ENCODE peak calls at places on chromosomes 3 and 15, in nine cellular contexts. One of them, this sample, is unnamed.

GRCh38 chr3:142963266-142964149 is at the start of gene PAQR9:
- DNase-seq in substantia nigra: no peak
- DNase-seq in fibroblast of lung: no peak
- DNase-seq in RWPE1: peak; percentile 23
- DNase-seq in lung: no peak
- DNase-seq in osteoblast: peak; percentile 91
- DNase-seq in A549: peak; percentile 44
- DNase-seq in effector memory CD4-positive, alpha-beta T cell: no peak
- DNase-seq in lower lobe of right lung: no peak
- DNase-seq in this sample: no peak

GRCh38 chr3:132595036-132595435 is 2.0 kb upstream of the ACKR4 start:
- DNase-seq in substantia nigra: no peak
- DNase-seq in fibroblast of lung: peak; percentile 9
- DNase-seq in RWPE1: no peak
- DNase-seq in lung: no peak
- DNase-seq in osteoblast: no peak
- DNase-seq in A549: no peak
- DNase-seq in effector memory CD4-positive, alpha-beta T cell: no peak
- DNase-seq in lower lobe of right lung: no peak
- DNase-seq in this sample: peak; percentile 1

GRCh38 chr3:189144645-189145044 is 27.1 kb upstream of the TPRG1 start:
- DNase-seq in substantia nigra: no peak
- DNase-seq in fibroblast of lung: peak; percentile 55
- DNase-seq in RWPE1: peak; percentile 30
- DNase-seq in lung: no peak
- DNase-seq in osteoblast: no peak
- DNase-seq in A549: peak; percentile 47
- DNase-seq in effector memory CD4-positive, alpha-beta T cell: peak; percentile 9
- DNase-seq in lower lobe of right lung: no peak
- DNase-seq in this sample: peak; percentile 56

GRCh38 chr3:178623666-178624255 is 87.5 kb downstream of the KCNMB2 start:
- DNase-seq in substantia nigra: no peak
- DNase-seq in fibroblast of lung: peak; percentile 18
- DNase-seq in RWPE1: peak; percentile 42
- DNase-seq in lung: no peak
- DNase-seq in osteoblast: peak; percentile 47
- DNase-seq in A549: no peak
- DNase-seq in effector memory CD4-positive, alpha-beta T cell: no peak
- DNase-seq in lower lobe of right lung: no peak
- DNase-seq in this sample: peak; percentile 11

GRCh38 chr3:88618121-88618645 is 468.4 kb downstream of the C3orf38 start:
- DNase-seq in substantia nigra: no peak
- DNase-seq in fibroblast of lung: no peak
- DNase-seq in RWPE1: no peak
- DNase-seq in lung: no peak
- DNase-seq in osteoblast: no peak
- DNase-seq in A549: no peak
- DNase-seq in effector memory CD4-positive, alpha-beta T cell: no peak
- DNase-seq in lower lobe of right lung: no peak
- DNase-seq in this sample: no peak

GRCh38 chr3:192831111-192831644 is 86.5 kb downstream of the MB21D2 start:
- DNase-seq in substantia nigra: no peak
- DNase-seq in fibroblast of lung: peak; percentile 91
- DNase-seq in RWPE1: no peak
- DNase-seq in lung: no peak
- DNase-seq in osteoblast: peak; percentile 80
- DNase-seq in A549: no peak
- DNase-seq in effector memory CD4-positive, alpha-beta T cell: no peak
- DNase-seq in lower lobe of right lung: no peak
- DNase-seq in this sample: peak; percentile 56

GRCh38 chr15:70507772-70508351 is 255.5 kb downstream of the UACA start:
- DNase-seq in substantia nigra: no peak
- DNase-seq in fibroblast of lung: peak; percentile 35
- DNase-seq in RWPE1: peak; percentile 63
- DNase-seq in lung: peak; percentile 58
- DNase-seq in osteoblast: peak; percentile 79
- DNase-seq in A549: peak; percentile 100
- DNase-seq in effector memory CD4-positive, alpha-beta T cell: no peak
- DNase-seq in lower lobe of right lung: peak; percentile 73
- DNase-seq in this sample: peak; percentile 97

GRCh38 chr3:58093573-58094195 is 85.5 kb downstream of the FLNB start:
- DNase-seq in substantia nigra: no peak
- DNase-seq in fibroblast of lung: peak; percentile 50
- DNase-seq in RWPE1: peak; percentile 57
- DNase-seq in lung: no peak
- DNase-seq in osteoblast: peak; percentile 87
- DNase-seq in A549: peak; percentile 52
- DNase-seq in effector memory CD4-positive, alpha-beta T cell: no peak
- DNase-seq in lower lobe of right lung: no peak
- DNase-seq in this sample: peak; percentile 67

GRCh38 chr3:59084598-59084997 is 34.8 kb upstream of the CFAP20DC start:
- DNase-seq in substantia nigra: no peak
- DNase-seq in fibroblast of lung: peak; percentile 16
- DNase-seq in RWPE1: peak; percentile 15
- DNase-seq in lung: no peak
- DNase-seq in osteoblast: no peak
- DNase-seq in A549: no peak
- DNase-seq in effector memory CD4-positive, alpha-beta T cell: no peak
- DNase-seq in lower lobe of right lung: no peak
- DNase-seq in this sample: no peak

GRCh38 chr3:72271215-72271614 is 486.3 kb upstream of the PROK2 start:
- DNase-seq in substantia nigra: no peak
- DNase-seq in fibroblast of lung: peak; percentile 9
- DNase-seq in RWPE1: no peak
- DNase-seq in lung: no peak
- DNase-seq in osteoblast: peak; percentile 53
- DNase-seq in A549: no peak
- DNase-seq in effector memory CD4-positive, alpha-beta T cell: no peak
- DNase-seq in lower lobe of right lung: no peak
- DNase-seq in this sample: no peak

GRCh38 chr3:36097180-36097579 is 283.1 kb upstream of the STAC start:
- DNase-seq in substantia nigra: no peak
- DNase-seq in fibroblast of lung: no peak
- DNase-seq in RWPE1: no peak
- DNase-seq in lung: no peak
- DNase-seq in osteoblast: no peak
- DNase-seq in A549: no peak
- DNase-seq in effector memory CD4-positive, alpha-beta T cell: no peak
- DNase-seq in lower lobe of right lung: no peak
- DNase-seq in this sample: no peak

GRCh38 chr3:127710473-127710941 is 37.8 kb downstream of the ABTB1 start:
- DNase-seq in substantia nigra: no peak
- DNase-seq in fibroblast of lung: no peak
- DNase-seq in RWPE1: peak; percentile 36
- DNase-seq in lung: no peak
- DNase-seq in osteoblast: no peak
- DNase-seq in A549: peak; percentile 47
- DNase-seq in effector memory CD4-positive, alpha-beta T cell: no peak
- DNase-seq in lower lobe of right lung: no peak
- DNase-seq in this sample: peak; percentile 81

GRCh38 chr3:113268917-113269316 is 57.6 kb downstream of the BOC start:
- DNase-seq in substantia nigra: no peak
- DNase-seq in fibroblast of lung: no peak
- DNase-seq in RWPE1: no peak
- DNase-seq in lung: no peak
- DNase-seq in osteoblast: no peak
- DNase-seq in A549: no peak
- DNase-seq in effector memory CD4-positive, alpha-beta T cell: no peak
- DNase-seq in lower lobe of right lung: no peak
- DNase-seq in this sample: no peak

GRCh38 chr15:67781907-67782559 is 43.3 kb upstream of the SKOR1 start:
- DNase-seq in substantia nigra: no peak
- DNase-seq in fibroblast of lung: no peak
- DNase-seq in RWPE1: no peak
- DNase-seq in lung: no peak
- DNase-seq in osteoblast: no peak
- DNase-seq in A549: no peak
- DNase-seq in effector memory CD4-positive, alpha-beta T cell: no peak
- DNase-seq in lower lobe of right lung: no peak
- DNase-seq in this sample: no peak

GRCh38 chr3:27943106-27943505 is 221.0 kb upstream of the EOMES start:
- DNase-seq in substantia nigra: no peak
- DNase-seq in fibroblast of lung: peak; percentile 12
- DNase-seq in RWPE1: peak; percentile 4
- DNase-seq in lung: no peak
- DNase-seq in osteoblast: no peak
- DNase-seq in A549: peak; percentile 36
- DNase-seq in effector memory CD4-positive, alpha-beta T cell: no peak
- DNase-seq in lower lobe of right lung: no peak
- DNase-seq in this sample: peak; percentile 55

DNA sequence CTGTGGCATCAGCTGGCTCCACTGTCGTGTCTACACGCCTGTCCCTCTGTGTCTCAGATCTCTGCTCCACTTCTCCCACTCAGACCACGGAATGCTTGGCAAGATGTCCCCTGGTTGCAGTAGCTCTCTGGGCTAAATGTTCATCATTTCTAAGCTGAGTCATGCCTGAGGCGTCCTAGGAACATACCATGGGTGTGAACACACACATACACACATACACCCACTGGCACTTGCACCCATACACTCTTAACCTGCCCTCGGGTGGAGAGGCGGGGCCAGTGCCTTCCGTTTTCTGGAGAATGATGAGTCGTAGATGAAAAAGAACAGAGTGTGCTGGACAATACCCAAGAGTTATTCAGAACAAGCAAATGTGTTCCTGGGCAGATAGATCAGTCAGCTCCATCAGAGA is 72.4 kb downstream of the SENP2 start:
- DNase-seq in substantia nigra: no peak
- DNase-seq in fibroblast of lung: peak; percentile 99
- DNase-seq in RWPE1: peak; percentile 92
- DNase-seq in lung: peak; percentile 62
- DNase-seq in osteoblast: peak; percentile 88
- DNase-seq in A549: peak; percentile 43
- DNase-seq in effector memory CD4-positive, alpha-beta T cell: no peak
- DNase-seq in lower lobe of right lung: no peak
- DNase-seq in this sample: peak; percentile 97
- H3K27ac ChIP-seq in substantia nigra: no peak overlapping the region
- H3K27ac ChIP-seq in fibroblast of lung: peak overlapping the region; percentile 79
- H3K27ac ChIP-seq in RWPE1: peak overlapping the region; percentile 97
- H3K27ac ChIP-seq in lung: peak overlapping the region; percentile 12
- H3K27ac ChIP-seq in osteoblast: peak overlapping the region; percentile 91
- H3K27ac ChIP-seq in A549: peak overlapping the region; percentile 52
- H3K27ac ChIP-seq in effector memory CD4-positive, alpha-beta T cell: no peak overlapping the region
- H3K27ac ChIP-seq in lower lobe of right lung: peak overlapping the region; percentile 76
- H3K27ac ChIP-seq in this sample: peak overlapping the region; percentile 64

GRCh38 chr15:40340740-40341400 is at the start of gene CCDC9B:
- DNase-seq in substantia nigra: peak; percentile 87
- DNase-seq in fibroblast of lung: peak; percentile 91
- DNase-seq in RWPE1: peak; percentile 92
- DNase-seq in lung: peak; percentile 92
- DNase-seq in osteoblast: peak; percentile 99
- DNase-seq in A549: peak; percentile 69
- DNase-seq in effector memory CD4-positive, alpha-beta T cell: no peak
- DNase-seq in lower lobe of right lung: peak; percentile 92
- DNase-seq in this sample: peak; percentile 93

GRCh38 chr15:40338041-40338657 is 2.6 kb downstream of the CCDC9B start:
- DNase-seq in substantia nigra: peak; percentile 53
- DNase-seq in fibroblast of lung: peak; percentile 57
- DNase-seq in RWPE1: peak; percentile 78
- DNase-seq in lung: peak; percentile 74
- DNase-seq in osteoblast: peak; percentile 88
- DNase-seq in A549: peak; percentile 66
- DNase-seq in effector memory CD4-positive, alpha-beta T cell: peak; percentile 63
- DNase-seq in lower lobe of right lung: peak; percentile 89
- DNase-seq in this sample: peak; percentile 73

GRCh38 chr15:40338921-40339620 is 1.7 kb downstream of the CCDC9B start:
- DNase-seq in substantia nigra: peak; percentile 60
- DNase-seq in fibroblast of lung: peak; percentile 58
- DNase-seq in RWPE1: peak; percentile 90
- DNase-seq in lung: no peak
- DNase-seq in osteoblast: peak; percentile 97
- DNase-seq in A549: peak; percentile 73
- DNase-seq in effector memory CD4-positive, alpha-beta T cell: no peak
- DNase-seq in lower lobe of right lung: no peak
- DNase-seq in this sample: peak; percentile 99

GRCh38 chr15:40339621-40339945 is 1.2 kb downstream of the CCDC9B start:
- DNase-seq in substantia nigra: no peak
- DNase-seq in fibroblast of lung: no peak
- DNase-seq in RWPE1: no peak
- DNase-seq in lung: no peak
- DNase-seq in osteoblast: peak; percentile 72
- DNase-seq in A549: peak; percentile 14
- DNase-seq in effector memory CD4-positive, alpha-beta T cell: no peak
- DNase-seq in lower lobe of right lung: no peak
- DNase-seq in this sample: no peak

GRCh38 chr15:40340038-40340739 is 550 bp downstream of the CCDC9B start:
- DNase-seq in substantia nigra: peak; percentile 50
- DNase-seq in fibroblast of lung: peak; percentile 76
- DNase-seq in RWPE1: peak; percentile 49
- DNase-seq in lung: no peak
- DNase-seq in osteoblast: peak; percentile 96
- DNase-seq in A549: peak; percentile 13
- DNase-seq in effector memory CD4-positive, alpha-beta T cell: no peak
- DNase-seq in lower lobe of right lung: peak; percentile 70
- DNase-seq in this sample: peak; percentile 52
- H3K27ac ChIP-seq in substantia nigra: peak overlapping the region; percentile 96
- H3K27ac ChIP-seq in fibroblast of lung: peak overlapping the region; percentile 95
- H3K27ac ChIP-seq in RWPE1: peak overlapping the region; percentile 99
- H3K27ac ChIP-seq in lung: peak overlapping the region; percentile 97
- H3K27ac ChIP-seq in osteoblast: peak overlapping the region; percentile 99
- H3K27ac ChIP-seq in A549: peak overlapping the region; percentile 96
- H3K27ac ChIP-seq in effector memory CD4-positive, alpha-beta T cell: no peak overlapping the region
- H3K27ac ChIP-seq in lower lobe of right lung: peak overlapping the region; percentile 97
- H3K27ac ChIP-seq in this sample: peak overlapping the region; percentile 100

DNA sequence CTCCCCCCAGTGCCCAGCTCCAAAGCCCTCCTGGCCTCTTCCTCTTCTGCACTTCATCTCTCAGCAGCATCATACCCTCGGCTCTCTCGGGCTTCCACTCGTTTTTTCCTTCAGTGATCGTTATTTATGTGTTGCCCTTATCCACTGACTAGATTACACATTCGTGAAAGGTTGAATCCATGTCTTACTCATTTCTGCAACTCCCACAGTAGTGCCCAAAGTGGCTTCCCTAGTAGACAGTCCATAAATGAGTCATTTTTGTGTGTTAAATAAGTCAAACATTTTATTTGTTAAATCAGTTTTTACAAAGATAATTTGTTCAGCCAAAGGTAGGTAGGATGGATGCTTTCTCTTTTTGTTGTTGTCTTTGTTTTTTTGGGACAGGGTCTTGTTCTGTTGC is 87.4 kb downstream of the CRTC3 start:
- DNase-seq in substantia nigra: no peak
- DNase-seq in fibroblast of lung: no peak
- DNase-seq in RWPE1: no peak
- DNase-seq in lung: no peak
- DNase-seq in osteoblast: no peak
- DNase-seq in A549: no peak
- DNase-seq in effector memory CD4-positive, alpha-beta T cell: no peak
- DNase-seq in lower lobe of right lung: no peak
- DNase-seq in this sample: peak; percentile 16
- H3K27ac ChIP-seq in substantia nigra: no peak overlapping the region
- H3K27ac ChIP-seq in fibroblast of lung: no peak overlapping the region
- H3K27ac ChIP-seq in RWPE1: no peak overlapping the region
- H3K27ac ChIP-seq in lung: no peak overlapping the region
- H3K27ac ChIP-seq in osteoblast: no peak overlapping the region
- H3K27ac ChIP-seq in A549: no peak overlapping the region
- H3K27ac ChIP-seq in effector memory CD4-positive, alpha-beta T cell: no peak overlapping the region
- H3K27ac ChIP-seq in lower lobe of right lung: no peak overlapping the region
- H3K27ac ChIP-seq in this sample: no peak overlapping the region

GRCh38 chr3:69866988-69867720 is 127.9 kb downstream of the MITF start:
- DNase-seq in substantia nigra: no peak
- DNase-seq in fibroblast of lung: no peak
- DNase-seq in RWPE1: peak; percentile 10
- DNase-seq in lung: no peak
- DNase-seq in osteoblast: no peak
- DNase-seq in A549: peak; percentile 60
- DNase-seq in effector memory CD4-positive, alpha-beta T cell: no peak
- DNase-seq in lower lobe of right lung: no peak
- DNase-seq in this sample: peak; percentile 45
- H3K27ac ChIP-seq in substantia nigra: no peak overlapping the region
- H3K27ac ChIP-seq in fibroblast of lung: peak overlapping the region; percentile 67
- H3K27ac ChIP-seq in RWPE1: no peak overlapping the region
- H3K27ac ChIP-seq in lung: peak overlapping the region; percentile 72
- H3K27ac ChIP-seq in osteoblast: no peak overlapping the region
- H3K27ac ChIP-seq in A549: peak overlapping the region; percentile 85
- H3K27ac ChIP-seq in effector memory CD4-positive, alpha-beta T cell: no peak overlapping the region
- H3K27ac ChIP-seq in lower lobe of right lung: no peak overlapping the region
- H3K27ac ChIP-seq in this sample: peak overlapping the region; percentile 77

This sample was measured in PC-3.